ENCODE peak calls at places on chromosomes 6 and 20, in six cellular contexts. N is NT2/D1, Y is fibroblast of lung, I is mammary epithelial cell, M is HCT116, F is SK-N-SH. S is an unnamed sample.

GRCh38 chr6:161301338-161301737 is 27.5 kb upstream of the AGPAT4 start:
- DNase-seq in I (peak), F (no peak), M (no peak), N (no peak), Y (peak), S (no peak)

GRCh38 chr6:85453490-85453889 is 3.6 kb downstream of the NT5E start:
- DNase-seq in Y (no peak), F (no peak), I (no peak), N (no peak), M (no peak), S (no peak)

GRCh38 chr6:9516207-9516606 is 898.7 kb downstream of the TFAP2A start:
- DNase-seq in I (peak), N (no peak), F (no peak), Y (peak), M (peak), S (no peak)

GRCh38 chr20:58344741-58345140 is 35.2 kb downstream of the RAB22A start:
- DNase-seq in M (no peak), F (no peak), N (no peak), I (peak), Y (peak), S (no peak)

GRCh38 chr6:37514840-37515239 is 15.1 kb upstream of the CCDC167 start:
- DNase-seq in Y (no peak), F (no peak), M (no peak), I (no peak), N (no peak), S (no peak)

GRCh38 chr20:37907330-37907676 is 4.4 kb downstream of the VSTM2L start:
- DNase-seq in I (no peak), F (no peak), M (no peak), N (no peak), Y (no peak), S (no peak)

GRCh38 chr20:4830696-4831095 is 109.0 kb downstream of the PRND start:
- DNase-seq in Y (no peak), N (no peak), F (no peak), M (no peak), I (no peak), S (no peak)

GRCh38 chr20:63787302-63787701 is 43.8 kb downstream of the ZBTB46 start:
- DNase-seq in I (no peak), F (no peak), N (no peak), M (no peak), Y (no peak), S (no peak)

GRCh38 chr6:3451498-3451897 is 5.4 kb downstream of the SLC22A23 start:
- DNase-seq in Y (no peak), M (no peak), I (no peak), N (no peak), F (no peak), S (peak)

GRCh38 chr20:8930691-8931090 is 138.2 kb upstream of the PLCB4 start:
- DNase-seq in F (no peak), N (no peak), I (no peak), M (no peak), Y (no peak), S (no peak)

GRCh38 chr6:7707787-7708186 is 18.1 kb upstream of the BMP6 start:
- DNase-seq in I (no peak), M (no peak), F (no peak), Y (peak), N (no peak), S (no peak)

GRCh38 chr20:61639200-61639599 is 387.1 kb downstream of the CDH4 start:
- DNase-seq in I (peak), F (no peak), M (no peak), Y (peak), N (no peak), S (no peak)

GRCh38 chr6:164247106-164247505 is 832.6 kb downstream of the QKI start:
- DNase-seq in Y (peak), N (no peak), I (no peak), M (no peak), F (no peak), S (no peak)

GRCh38 chr6:170453586-170454511 is 99.3 kb downstream of the PSMB1 start:
- DNase-seq in Y (no peak), N (no peak), I (no peak), F (no peak), M (no peak), S (no peak)

GRCh38 chr20:8434326-8434876 is 302.3 kb downstream of the PLCB1 start:
- DNase-seq in F (no peak), Y (no peak), I (no peak), N (no peak), M (no peak), S (no peak)

GRCh38 chr6:52263709-52264320 is 19.5 kb upstream of the IL17F start:
- DNase-seq in M (no peak), F (peak), N (peak), I (peak), Y (peak), S (peak)

GRCh38 chr20:62528983-62529891 is 53.4 kb upstream of the GATA5 start:
- DNase-seq in F (no peak), Y (no peak), N (no peak), I (no peak), M (no peak), S (no peak)

GRCh38 chr6:98832282-98833100 is 1.9 kb upstream of the POU3F2 start:
- DNase-seq in Y (peak), F (peak), N (no peak), M (no peak), I (peak), S (no peak)

GRCh38 chr6:33632603-33633039 is 11.5 kb downstream of the ITPR3 start:
- DNase-seq in I (peak), F (peak), N (peak), Y (peak), M (peak), S (peak)

GRCh38 chr20:31704225-31705119 is 18.2 kb downstream of the BCL2L1 start:
- DNase-seq in M (peak), N (no peak), Y (peak), F (no peak), I (peak), S (no peak)

GRCh38 chr6:130775421-130776012 is 51.7 kb upstream of the SMLR1 start:
- DNase-seq in N (no peak), Y (peak), F (no peak), M (no peak), I (no peak), S (no peak)

GRCh38 chr6:106517699-106518098 is 111.6 kb downstream of the RTN4IP1 start:
- DNase-seq in I (no peak), M (no peak), N (no peak), Y (no peak), F (no peak), S (no peak)

GRCh38 chr6:80742481-80742880 is 636.0 kb downstream of the BCKDHB start:
- DNase-seq in Y (peak), F (no peak), N (peak), I (peak), M (peak), S (peak)

GRCh38 chr20:32460683-32461320 is 102.7 kb downstream of the ASXL1 start:
- DNase-seq in I (no peak), N (no peak), Y (no peak), F (no peak), M (no peak), S (no peak)

GRCh38 chr20:1269850-1270249 is 3.8 kb downstream of the SNPH start:
- DNase-seq in F (no peak), Y (no peak), N (no peak), I (no peak), M (no peak), S (no peak)

GRCh38 chr6:32082951-32083350 is 26.2 kb downstream of the TNXB start:
- DNase-seq in Y (peak), I (peak), M (no peak), F (no peak), N (no peak), S (no peak)

GRCh38 chr20:62236674-62236996 is 1.7 kb upstream of the OSBPL2 start:
- DNase-seq in I (no peak), Y (no peak), F (no peak), N (no peak), M (no peak), S (no peak)

GRCh38 chr20:52888096-52888495 is 84.1 kb upstream of the TSHZ2 start:
- DNase-seq in I (peak), Y (peak), M (no peak), F (no peak), N (no peak), S (no peak)

GRCh38 chr6:133806358-133806757 is 82.6 kb upstream of the TCF21 start:
- DNase-seq in M (no peak), Y (peak), N (no peak), I (no peak), F (no peak), S (no peak)

GRCh38 chr6:158041370-158041769 is 59.7 kb downstream of the SYNJ2 start:
- DNase-seq in M (no peak), F (no peak), I (peak), Y (no peak), N (no peak), S (no peak)

GRCh38 chr6:151067684-151068596 is 171.8 kb upstream of the AKAP12 start:
- DNase-seq in F (no peak), M (peak), I (peak), N (no peak), Y (peak), S (no peak)

GRCh38 chr6:117463762-117464665 is 18.5 kb upstream of the DCBLD1 start:
- DNase-seq in N (no peak), I (peak), Y (peak), M (no peak), F (no peak), S (no peak)

GRCh38 chr20:13180986-13181889 is 39.8 kb upstream of the ISM1 start:
- DNase-seq in I (no peak), Y (no peak), F (no peak), M (no peak), N (no peak), S (no peak)

GRCh38 chr6:92688328-92688727 is 731.0 kb downstream of the EPHA7 start:
- DNase-seq in F (no peak), I (no peak), M (no peak), Y (no peak), N (no peak), S (no peak)

GRCh38 chr20:40459299-40459698 is 229.7 kb downstream of the MAFB start:
- DNase-seq in M (no peak), Y (no peak), I (no peak), N (no peak), F (no peak), S (no peak)

GRCh38 chr6:26394289-26394688 is 7.8 kb upstream of the BTN3A1 start:
- DNase-seq in F (no peak), I (peak), M (peak), N (no peak), Y (peak), S (no peak)

GRCh38 chr6:147141690-147142308 is 62.4 kb upstream of the STXBP5 start:
- DNase-seq in I (peak), F (no peak), M (no peak), N (no peak), Y (peak), S (no peak)

GRCh38 chr20:33990075-33990474 is 3.6 kb upstream of the RALY start:
- DNase-seq in M (no peak), F (no peak), I (no peak), N (no peak), Y (no peak), S (no peak)
- H3K4me3 ChIP-seq in M (no peak), F (no peak), I (no peak), N (no peak), Y (no peak), S (no peak)

DNA sequence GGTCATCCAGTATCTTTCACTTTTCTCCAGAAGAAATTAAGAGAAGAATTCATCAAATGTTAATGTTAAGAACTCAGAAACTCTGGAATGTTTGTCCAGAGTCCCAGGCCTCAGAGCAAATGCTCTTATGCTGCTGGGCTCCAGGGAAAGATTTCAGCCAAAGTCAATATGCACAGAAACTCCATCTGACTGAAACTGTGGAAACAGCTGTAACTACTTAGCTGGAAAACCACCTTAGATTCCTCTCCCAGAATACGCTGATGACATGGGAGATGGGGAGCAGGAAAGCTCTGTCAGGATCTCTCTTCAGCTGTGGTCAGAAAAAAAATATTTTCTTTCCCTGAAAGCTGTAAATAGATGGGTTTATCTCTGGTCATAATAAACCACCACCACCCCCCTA is 559.6 kb downstream of the RFPL4B start:
- DNase-seq in I (no peak), Y (peak), M (no peak), N (no peak), F (peak), S (no peak)
- H3K9ac ChIP-seq in I (no peak), Y (no peak), M (no peak), N (no peak), F (peak), S (no peak)

GRCh38 chr6:25007269-25007699 is 71.5 kb upstream of the RIPOR2 start:
- DNase-seq in I (no peak), M (no peak), Y (no peak), F (no peak), N (no peak), S (peak)
- H3K4me3 ChIP-seq in I (no peak), M (no peak), Y (no peak), F (no peak), N (no peak), S (peak)

GRCh38 chr6:159899994-159900745 is 9.4 kb downstream of the MAS1 start:
- DNase-seq in F (no peak), I (peak), Y (peak), N (no peak), M (no peak), S (no peak)
- H3K9ac ChIP-seq in F (no peak), I (no peak), Y (no peak), N (no peak), M (no peak), S (no peak)

GRCh38 chr20:11919046-11919445 is 1.4 kb downstream of the BTBD3 start:
- DNase-seq in M (no peak), F (no peak), I (no peak), Y (peak), N (no peak), S (no peak)
- H3K4me3 ChIP-seq in M (no peak), F (no peak), I (peak), Y (peak), N (no peak), S (no peak)

GRCh38 chr6:112065426-112065986 is 11.6 kb downstream of the CCN6 start:
- DNase-seq in I (no peak), F (no peak), Y (no peak), N (no peak), M (no peak), S (no peak)
- H3K9ac ChIP-seq in I (no peak), F (no peak), Y (no peak), N (no peak), M (no peak), S (no peak)

GRCh38 chr6:66278115-66278514 is 571.1 kb upstream of the EYS start:
- DNase-seq in Y (no peak), M (no peak), N (no peak), F (no peak), I (no peak), S (no peak)

DNA sequence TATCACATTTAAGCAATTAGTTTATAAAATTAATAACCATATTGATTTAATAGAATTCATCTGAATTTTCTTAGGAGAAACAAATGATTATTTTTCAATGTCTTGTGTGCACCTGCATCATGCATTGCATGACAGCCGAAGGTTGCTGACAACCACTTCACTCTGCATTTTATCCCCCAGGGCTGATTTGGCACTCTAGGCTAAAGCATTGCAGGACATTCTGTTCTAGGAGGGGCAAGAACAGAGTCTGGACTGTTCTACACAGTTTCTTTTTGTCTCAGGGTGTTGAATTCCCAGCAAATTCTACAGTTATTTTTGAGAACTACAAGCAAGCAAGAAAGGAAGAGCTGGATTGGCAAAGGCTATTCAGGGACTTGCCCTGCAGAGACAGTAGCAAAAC is 570.4 kb upstream of the EYS start:
- DNase-seq in N (no peak), I (no peak), M (no peak), F (no peak), Y (no peak), S (no peak)
- H3K4me3 ChIP-seq in N (no peak), I (no peak), M (no peak), F (no peak), Y (no peak), S (no peak)

GRCh38 chr20:39052676-39053075 is 90.5 kb downstream of the DHX35 start:
- DNase-seq in M (no peak), I (no peak), N (no peak), Y (no peak), F (no peak), S (no peak)

GRCh38 chr20:39049148-39049547 is 87.0 kb downstream of the DHX35 start:
- DNase-seq in M (no peak), N (no peak), F (no peak), Y (no peak), I (no peak), S (no peak)

GRCh38 chr20:39049684-39050554 is 87.8 kb downstream of the DHX35 start:
- DNase-seq in Y (peak), F (peak), I (peak), M (peak), N (peak), S (peak)

GRCh38 chr20:39048000-39048696 is 86.0 kb downstream of the DHX35 start:
- DNase-seq in Y (peak), I (peak), M (peak), F (peak), N (peak), S (peak)

GRCh38 chr20:39050555-39050902 is 88.4 kb downstream of the DHX35 start:
- DNase-seq in I (no peak), M (no peak), N (no peak), F (peak), Y (no peak), S (no peak)
- H3K9ac ChIP-seq in I (no peak), M (peak), N (peak), F (no peak), Y (no peak), S (peak)

GRCh38 chr6:114955363-114955762 is 612.5 kb upstream of the HS3ST5 start:
- DNase-seq in Y (no peak), F (no peak), I (no peak), N (no peak), M (no peak), S (no peak)
- H3K4me3 ChIP-seq in Y (no peak), F (no peak), I (no peak), N (no peak), M (no peak), S (no peak)

DNA sequence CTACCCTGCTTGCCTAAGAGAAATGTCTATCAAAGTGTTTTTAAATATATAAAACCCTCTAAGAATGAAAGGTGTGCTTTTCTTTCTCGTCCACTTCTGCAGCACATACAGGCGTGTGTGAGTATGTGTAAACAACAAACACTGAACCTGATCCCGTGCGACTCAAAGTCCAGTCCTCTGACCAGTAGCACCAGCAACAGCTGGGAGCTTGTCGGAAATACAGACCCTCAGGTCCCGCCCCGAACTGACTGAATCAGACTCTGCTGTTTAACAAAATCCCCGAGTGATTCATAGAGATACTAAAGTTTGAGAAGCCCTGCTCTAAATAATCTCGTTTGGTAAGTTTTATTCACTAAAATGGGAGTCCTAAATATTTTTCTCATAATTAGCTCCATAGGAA is 208.0 kb upstream of the KCNQ5 start:
- DNase-seq in M (no peak), Y (peak), F (no peak), I (no peak), N (no peak), S (no peak)
- H3K9ac ChIP-seq in M (no peak), Y (no peak), F (no peak), I (no peak), N (no peak), S (no peak)